ENCODE peak calls at places on chromosomes 6 and 20, in nine cellular contexts. C is upper lobe of left lung, O is left ventricle myocardium inferior, N is RWPE1, F is heart right ventricle, E is Calu3, H is coronary artery, V is upper lobe of right lung, Z is cardiac muscle cell. X is an unnamed sample.

GRCh38 chr6:144351741-144352140 is 66.6 kb downstream of the UTRN start:
- DNase-seq in C (no peak), O (no peak), N (no peak), F (no peak), E (no peak), H (no peak), V (no peak), Z (no peak), X (no peak)

GRCh38 chr6:125791151-125791819 is 525 bp downstream of the NCOA7 start:
- DNase-seq in C (peak), O (no peak), N (peak), F (peak), E (peak), H (peak), V (no peak), Z (peak), X (no peak)

GRCh38 chr6:24924956-24925355 is 10.8 kb downstream of the RIPOR2 start:
- DNase-seq in C (no peak), O (no peak), N (no peak), F (no peak), E (no peak), H (no peak), V (no peak), Z (no peak), X (no peak)

GRCh38 chr6:40535105-40535783 is 51.9 kb downstream of the LRFN2 start:
- DNase-seq in C (no peak), O (no peak), N (no peak), F (no peak), E (no peak), H (no peak), V (no peak), Z (no peak), X (no peak)

GRCh38 chr6:31113861-31114539 is 600 bp upstream of the PSORS1C1 start:
- DNase-seq in C (no peak), O (no peak), N (no peak), F (no peak), E (no peak), H (no peak), V (no peak), Z (peak), X (no peak)

GRCh38 chr6:113009682-113010081 is 662.6 kb downstream of the RFPL4B start:
- DNase-seq in C (no peak), O (no peak), N (no peak), F (no peak), E (no peak), H (no peak), V (no peak), Z (no peak), X (no peak)

GRCh38 chr6:43202451-43202850 is 20.5 kb downstream of the CUL9 start:
- DNase-seq in C (no peak), O (no peak), N (no peak), F (no peak), E (no peak), H (peak), V (peak), Z (no peak), X (no peak)

GRCh38 chr6:33869826-33870423 is 66.1 kb upstream of the MLN start:
- DNase-seq in C (no peak), O (no peak), N (no peak), F (no peak), E (no peak), H (no peak), V (no peak), Z (no peak), X (no peak)

GRCh38 chr6:138576303-138576702 is 77.0 kb upstream of the NHSL1 start:
- DNase-seq in C (no peak), O (no peak), N (no peak), F (no peak), E (no peak), H (no peak), V (no peak), Z (no peak), X (no peak)

GRCh38 chr6:49551126-49551865 is 828 bp downstream of the C6orf141 start:
- DNase-seq in C (peak), O (no peak), N (no peak), F (no peak), E (peak), H (no peak), V (no peak), Z (peak), X (peak)

GRCh38 chr20:54598351-54598750 is 123.0 kb downstream of the DOK5 start:
- DNase-seq in C (no peak), O (no peak), N (no peak), F (no peak), E (no peak), H (no peak), V (no peak), Z (no peak), X (no peak)

GRCh38 chr6:71312089-71312488 is 23.5 kb downstream of the OGFRL1 start:
- DNase-seq in C (no peak), O (no peak), N (no peak), F (no peak), E (no peak), H (no peak), V (no peak), Z (no peak), X (no peak)

GRCh38 chr6:119129968-119130484 is 51.6 kb upstream of the FAM184A start:
- DNase-seq in C (no peak), O (no peak), N (peak), F (no peak), E (no peak), H (no peak), V (no peak), Z (no peak), X (no peak)

GRCh38 chr20:49486064-49486463 is 3.6 kb upstream of the KCNB1 start:
- DNase-seq in C (no peak), O (no peak), N (no peak), F (no peak), E (no peak), H (no peak), V (no peak), Z (no peak), X (no peak)

GRCh38 chr6:97621111-97621510 is 338.1 kb upstream of the MMS22L start:
- DNase-seq in C (no peak), O (no peak), N (no peak), F (no peak), E (no peak), H (no peak), V (no peak), Z (no peak), X (no peak)

GRCh38 chr6:39964094-39964493 is 29.8 kb upstream of the MOCS1 start:
- DNase-seq in C (no peak), O (no peak), N (no peak), F (no peak), E (no peak), H (no peak), V (no peak), Z (no peak), X (no peak)

GRCh38 chr6:118468682-118469465 is 79.2 kb upstream of the PLN start:
- DNase-seq in C (no peak), O (no peak), N (peak), F (no peak), E (no peak), H (no peak), V (no peak), Z (no peak), X (no peak)

GRCh38 chr20:50815162-50815989 is 20.5 kb downstream of the BCAS4 start:
- DNase-seq in C (peak), O (no peak), N (no peak), F (no peak), E (peak), H (no peak), V (peak), Z (no peak), X (no peak)

GRCh38 chr6:128412680-128413079 is 107.7 kb downstream of the PTPRK start:
- DNase-seq in C (no peak), O (no peak), N (no peak), F (no peak), E (no peak), H (no peak), V (no peak), Z (no peak), X (no peak)

GRCh38 chr6:158818008-158818579 is 1.1 kb downstream of the EZR start:
- DNase-seq in C (peak), O (peak), N (peak), F (peak), E (peak), H (peak), V (peak), Z (peak), X (peak)

GRCh38 chr6:36547646-36548400 is 544 bp upstream of the STK38 start:
- DNase-seq in C (no peak), O (no peak), N (no peak), F (no peak), E (no peak), H (no peak), V (no peak), Z (no peak), X (no peak)

GRCh38 chr6:31163922-31164321 is 5.5 kb downstream of the TCF19 start:
- DNase-seq in C (peak), O (no peak), N (no peak), F (no peak), E (no peak), H (no peak), V (no peak), Z (no peak), X (no peak)

GRCh38 chr6:118748311-118749062 is 97.1 kb upstream of the CEP85L start:
- DNase-seq in C (no peak), O (no peak), N (no peak), F (peak), E (no peak), H (no peak), V (peak), Z (no peak), X (no peak)

GRCh38 chr6:63023726-63024125 is 187.5 kb upstream of the FKBP1C start:
- DNase-seq in C (no peak), O (no peak), N (no peak), F (no peak), E (no peak), H (no peak), V (no peak), Z (no peak), X (no peak)

GRCh38 chr6:51996296-51996947 is 91.0 kb downstream of the PKHD1 start:
- DNase-seq in C (no peak), O (no peak), N (no peak), F (no peak), E (no peak), H (no peak), V (no peak), Z (no peak), X (no peak)

GRCh38 chr20:61874421-61875068 is 191.1 kb downstream of the TAF4 start:
- DNase-seq in C (no peak), O (peak), N (peak), F (no peak), E (peak), H (no peak), V (no peak), Z (peak), X (no peak)

GRCh38 chr20:35669681-35670080 is 5.0 kb upstream of the CPNE1 start:
- DNase-seq in C (no peak), O (no peak), N (no peak), F (no peak), E (no peak), H (no peak), V (no peak), Z (no peak), X (no peak)

GRCh38 chr6:21886601-21887091 is 293.1 kb downstream of the SOX4 start:
- DNase-seq in C (no peak), O (no peak), N (no peak), F (no peak), E (peak), H (no peak), V (no peak), Z (no peak), X (no peak)

GRCh38 chr20:59828478-59829414 is 104.7 kb downstream of the SYCP2 start:
- DNase-seq in C (no peak), O (no peak), N (no peak), F (no peak), E (no peak), H (peak), V (no peak), Z (no peak), X (no peak)

GRCh38 chr20:59829415-59830106 is 103.9 kb downstream of the SYCP2 start:
- DNase-seq in C (peak), O (peak), N (no peak), F (no peak), E (no peak), H (peak), V (no peak), Z (no peak), X (no peak)

GRCh38 chr6:52725530-52726192 is 37.6 kb downstream of the GSTA2 start:
- DNase-seq in C (peak), O (no peak), N (peak), F (no peak), E (peak), H (no peak), V (no peak), Z (no peak), X (no peak)

GRCh38 chr6:56581561-56581960 is 61.1 kb downstream of the DST start:
- DNase-seq in C (no peak), O (no peak), N (no peak), F (no peak), E (no peak), H (no peak), V (no peak), Z (no peak), X (no peak)

GRCh38 chr6:108655840-108656650 is 95.3 kb downstream of the FOXO3 start:
- DNase-seq in C (no peak), O (no peak), N (no peak), F (peak), E (no peak), H (no peak), V (no peak), Z (no peak), X (no peak)

DNA sequence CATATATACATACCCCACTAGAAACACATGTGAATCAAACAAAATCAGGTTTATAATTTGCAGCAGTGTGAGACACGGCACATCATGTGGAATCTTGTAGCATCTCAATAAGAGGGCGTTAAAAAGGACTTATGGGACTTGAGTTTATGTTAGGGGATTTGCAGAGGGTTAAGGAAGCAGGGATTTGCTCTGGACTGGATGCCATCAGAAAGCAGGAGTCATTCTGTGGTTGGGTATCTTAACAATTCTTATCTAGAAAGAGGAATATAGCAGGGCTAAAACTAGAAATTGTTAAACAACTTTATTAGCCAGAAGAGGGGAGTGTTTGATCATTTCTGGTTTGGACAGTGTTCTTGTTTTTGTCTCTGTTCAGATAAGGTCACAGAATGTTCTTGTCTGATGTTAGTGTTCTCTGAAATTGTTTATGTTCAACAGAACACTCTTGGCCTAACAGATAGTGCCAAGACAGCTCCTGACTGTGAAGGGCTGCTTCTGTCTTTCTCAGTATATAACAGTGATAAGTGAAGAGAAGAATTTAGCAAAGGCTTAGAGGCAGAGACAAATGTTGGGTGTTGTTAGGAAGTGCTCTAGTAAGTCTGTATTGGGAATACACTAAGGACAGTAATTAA is 39.2 kb downstream of the LIN28B start:
- DNase-seq in C (no peak), O (no peak), N (peak), F (no peak), E (no peak), H (no peak), V (no peak), Z (peak), X (no peak)
- TF ChIP-seq CTCF in C (peak), O (peak), N (no peak), F (no peak), E (no peak), H (no peak), V (peak), Z (no peak), X (no peak)

GRCh38 chr6:105600342-105601293 is 197.7 kb upstream of the PREP start:
- DNase-seq in C (no peak), O (no peak), N (peak), F (no peak), E (no peak), H (no peak), V (no peak), Z (peak), X (no peak)
- TF ChIP-seq CTCF in C (no peak), O (no peak), N (no peak), F (no peak), E (no peak), H (no peak), V (no peak), Z (no peak), X (no peak)

DNA sequence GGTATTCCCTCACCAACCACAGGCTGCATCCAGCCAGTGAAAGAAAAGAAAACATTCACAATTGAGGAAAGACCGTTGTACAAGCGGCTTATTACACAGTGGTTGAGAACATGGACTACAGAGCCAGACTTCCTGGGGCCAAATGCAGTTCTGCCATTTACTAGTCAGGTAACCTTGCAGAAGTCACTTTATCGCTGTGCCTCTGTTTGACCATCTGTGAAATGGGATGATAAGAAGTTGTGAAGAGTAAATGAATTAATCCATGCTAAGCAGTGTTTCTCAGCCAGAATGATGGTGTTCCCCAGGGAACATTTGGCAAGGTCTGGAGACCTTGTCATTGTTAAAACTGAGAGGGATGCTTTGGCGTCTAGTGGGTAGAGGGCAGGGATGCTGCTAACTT is 14.8 kb downstream of the ARHGAP40 start:
- DNase-seq in C (no peak), O (no peak), N (no peak), F (no peak), E (no peak), H (no peak), V (no peak), Z (no peak), X (no peak)
- TF ChIP-seq CTCF in C (no peak), O (no peak), N (no peak), F (no peak), E (no peak), H (no peak), V (no peak), Z (no peak), X (no peak)

GRCh38 chr6:35400901-35401311 is 51.2 kb upstream of the FANCE start:
- DNase-seq in C (peak), O (no peak), N (peak), F (no peak), E (peak), H (no peak), V (no peak), Z (no peak), X (no peak)

GRCh38 chr6:35402856-35403191 is 49.3 kb upstream of the FANCE start:
- DNase-seq in C (no peak), O (no peak), N (no peak), F (no peak), E (no peak), H (no peak), V (no peak), Z (no peak), X (no peak)

GRCh38 chr6:35401514-35401913 is 50.6 kb upstream of the FANCE start:
- DNase-seq in C (peak), O (no peak), N (no peak), F (no peak), E (peak), H (no peak), V (peak), Z (no peak), X (no peak)

GRCh38 chr6:35403544-35404442 is 48.3 kb upstream of the FANCE start:
- DNase-seq in C (no peak), O (no peak), N (no peak), F (no peak), E (no peak), H (no peak), V (no peak), Z (no peak), X (no peak)

DNA sequence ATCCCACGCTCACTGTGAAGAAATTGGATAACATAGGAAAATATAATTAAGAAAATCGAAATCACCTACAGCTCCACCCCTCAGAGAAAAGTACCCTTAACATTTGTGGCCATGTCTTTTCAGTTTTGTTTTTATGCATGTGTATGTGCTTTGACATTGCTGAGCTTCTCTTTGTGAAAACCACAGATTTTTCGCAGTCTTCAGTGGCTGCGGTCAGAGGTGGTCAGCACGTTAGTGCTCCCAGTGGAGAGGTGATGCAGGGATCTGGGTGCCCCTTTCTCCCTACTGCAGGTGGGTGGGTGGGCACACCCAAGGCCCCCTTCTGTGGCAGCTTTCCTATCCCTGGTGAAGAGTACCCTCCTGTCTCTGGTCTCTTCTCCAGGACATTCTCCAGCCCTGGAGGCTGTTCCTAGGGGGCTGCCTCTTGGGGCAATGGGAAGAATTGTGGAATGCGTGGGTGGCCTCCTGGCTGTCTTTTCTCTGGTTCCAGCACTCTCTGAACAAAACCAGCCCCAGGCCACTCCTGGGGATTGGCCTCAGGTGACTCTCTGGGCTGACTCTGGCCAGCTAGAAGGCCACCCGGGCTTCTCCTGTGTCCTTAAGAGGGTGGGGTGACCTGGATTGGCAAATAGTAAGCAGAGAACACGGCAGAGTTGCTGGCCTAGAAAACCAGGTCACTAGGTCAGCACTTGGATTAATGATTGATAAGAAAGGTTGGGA is 49.8 kb upstream of the FANCE start:
- DNase-seq in C (peak), O (no peak), N (no peak), F (no peak), E (peak), H (no peak), V (peak), Z (no peak), X (no peak)
- TF ChIP-seq CTCF in C (no peak), O (no peak), N (no peak), F (no peak), E (no peak), H (no peak), V (no peak), Z (no peak), X (no peak)